ENCODE peak calls at places on chromosome X, in five cellular contexts. K is CD8-positive, alpha-beta memory T cell; O is spleen; S is astrocyte of the spinal cord; I is NB4. E is an unnamed sample.

GRCh38 chrX:24979081-24979480 is 36.7 kb downstream of the ARX start:
- DNase-seq in S (no peak), I (no peak), O (no peak), K (no peak), E (no peak)

GRCh38 chrX:71533850-71534515 is 1.1 kb downstream of the OGT start:
- DNase-seq in I (peak; percentile 75), S (peak; percentile 48), O (peak; percentile 84), K (peak; percentile 70), E (no peak)

GRCh38 chrX:72100824-72101351 is 30.8 kb downstream of the RTL5 start:
- DNase-seq in O (peak; percentile 90), S (no peak), K (peak; percentile 77), I (peak; percentile 95), E (no peak)

GRCh38 chrX:130170752-130171445 is 863 bp upstream of the RAB33A start:
- DNase-seq in K (peak; percentile 74), I (peak; percentile 78), S (no peak), O (peak; percentile 88), E (no peak)

GRCh38 chrX:134186362-134187121 is 50.4 kb upstream of the CCDC160 start:
- DNase-seq in O (no peak), I (peak; percentile 60), K (peak; percentile 72), S (no peak), E (no peak)

GRCh38 chrX:679161-679979 is 48.8 kb downstream of the SHOX start:
- DNase-seq in K (no peak), I (no peak), O (peak; percentile 25), S (no peak), E (no peak)

GRCh38 chrX:151938172-151938571 is 25.5 kb downstream of the MAGEA4 start:
- DNase-seq in K (no peak), O (no peak), S (no peak), I (no peak), E (no peak)

GRCh38 chrX:37371578-37371981 is 22.4 kb downstream of the PRRG1 start:
- DNase-seq in O (peak; percentile 66), I (no peak), S (no peak), K (no peak), E (no peak)

GRCh38 chrX:54288277-54288676 is 69.6 kb downstream of the WNK3 start:
- DNase-seq in S (no peak), K (no peak), I (no peak), O (no peak), E (no peak)

GRCh38 chrX:77723684-77724083 is 62.3 kb downstream of the ATRX start:
- DNase-seq in O (no peak), S (no peak), K (no peak), I (no peak), E (no peak)

GRCh38 chrX:100864967-100865366 is 9.2 kb downstream of the NOX1 start:
- DNase-seq in I (no peak), S (peak; percentile 48), O (no peak), K (no peak), E (no peak)

GRCh38 chrX:53190363-53190960 is 34.5 kb downstream of the KDM5C start:
- DNase-seq in S (no peak), K (no peak), O (no peak), I (peak; percentile 15), E (no peak)
- H3K4me3 ChIP-seq in S (no peak overlapping the region), K (no peak overlapping the region), O (no peak overlapping the region), I (no peak overlapping the region), E (no peak overlapping the region)

DNA sequence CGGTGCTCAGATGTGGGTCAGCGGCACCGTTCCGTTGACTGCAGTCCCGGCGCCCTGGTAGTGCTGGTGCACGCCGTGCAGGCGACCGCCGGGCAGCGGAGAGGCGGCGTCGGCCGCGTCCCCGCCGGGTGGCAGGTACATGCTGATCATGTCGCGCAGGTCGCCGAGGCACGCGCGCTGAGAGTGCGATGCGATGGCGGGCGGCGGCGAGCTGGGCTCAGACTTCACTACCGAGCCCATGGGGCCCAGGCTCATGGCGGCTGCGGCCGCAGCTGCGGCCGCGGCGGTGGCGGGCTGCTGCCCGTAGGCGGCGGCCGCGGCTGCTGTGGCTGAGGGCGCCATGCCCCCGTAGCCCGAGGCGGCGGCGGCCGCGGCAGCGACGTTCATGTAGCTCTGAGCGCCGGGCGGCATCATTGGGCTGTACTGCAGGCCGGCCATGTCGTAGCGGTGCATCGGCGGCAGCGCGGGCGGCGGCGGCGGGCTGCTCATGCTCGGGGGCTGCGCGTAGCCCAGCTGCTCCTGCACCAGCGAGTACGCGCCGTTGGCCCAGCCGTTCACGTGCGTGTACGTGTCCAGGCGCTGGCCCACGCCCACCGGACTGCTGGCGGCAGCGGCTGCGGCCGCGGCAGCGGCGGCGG is 1.0 kb downstream of the SOX3 start:
- DNase-seq in I (no peak), S (peak; percentile 10), O (no peak), K (no peak), E (no peak)
- H3K4me3 ChIP-seq in I (no peak overlapping the region), S (peak overlapping the region; percentile 12), O (peak overlapping the region; percentile 15), K (no peak overlapping the region), E (peak overlapping the region; percentile 30)

GRCh38 chrX:150567645-150568319 is 639 bp upstream of the MTM1 start:
- DNase-seq in O (peak; percentile 70), S (no peak), K (no peak), I (no peak), E (no peak)
- H3K4me3 ChIP-seq in O (peak overlapping the region; percentile 71), S (peak overlapping the region; percentile 1), K (no peak overlapping the region), I (no peak overlapping the region), E (peak overlapping the region; percentile 17)

DNA sequence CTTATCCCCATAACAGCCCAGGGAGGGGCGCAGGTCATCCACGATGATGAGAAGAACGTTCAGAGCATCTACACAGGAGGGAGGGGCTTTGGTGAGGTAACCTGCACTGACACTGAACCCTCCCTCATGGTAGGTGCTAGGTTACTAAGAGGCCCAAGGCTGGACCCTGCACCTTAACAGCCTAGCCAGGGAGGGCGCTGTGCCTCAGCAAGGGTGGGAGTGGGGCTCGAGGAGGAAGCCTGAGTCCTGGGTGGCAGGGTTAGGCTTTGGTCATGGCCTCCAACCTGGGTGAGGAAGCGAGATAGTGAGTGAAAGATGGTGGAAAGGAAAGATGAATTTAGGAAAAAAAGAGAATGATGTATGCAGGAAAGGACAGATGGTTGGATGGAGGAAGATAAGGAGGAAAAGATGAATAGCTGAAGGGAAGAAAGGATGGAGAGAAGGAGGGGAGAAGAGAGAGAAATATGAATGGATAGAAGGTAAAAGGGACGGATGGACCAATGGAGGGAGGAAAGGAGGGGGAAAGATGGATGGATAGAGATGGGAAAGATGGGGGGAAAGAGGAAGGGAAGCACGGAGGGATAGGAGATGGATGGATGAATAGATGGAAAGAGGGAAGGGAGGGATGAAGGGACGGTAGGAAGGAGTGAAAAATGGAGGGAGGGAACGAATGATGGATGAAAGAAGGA is 736 bp downstream of the IDS start:
- DNase-seq in K (peak; percentile 52), I (peak; percentile 39), S (no peak), O (peak; percentile 88), E (no peak)
- H3K4me3 ChIP-seq in K (peak overlapping the region; percentile 85), I (peak overlapping the region; percentile 52), S (peak overlapping the region; percentile 63), O (peak overlapping the region; percentile 52), E (peak overlapping the region; percentile 65)

DNA sequence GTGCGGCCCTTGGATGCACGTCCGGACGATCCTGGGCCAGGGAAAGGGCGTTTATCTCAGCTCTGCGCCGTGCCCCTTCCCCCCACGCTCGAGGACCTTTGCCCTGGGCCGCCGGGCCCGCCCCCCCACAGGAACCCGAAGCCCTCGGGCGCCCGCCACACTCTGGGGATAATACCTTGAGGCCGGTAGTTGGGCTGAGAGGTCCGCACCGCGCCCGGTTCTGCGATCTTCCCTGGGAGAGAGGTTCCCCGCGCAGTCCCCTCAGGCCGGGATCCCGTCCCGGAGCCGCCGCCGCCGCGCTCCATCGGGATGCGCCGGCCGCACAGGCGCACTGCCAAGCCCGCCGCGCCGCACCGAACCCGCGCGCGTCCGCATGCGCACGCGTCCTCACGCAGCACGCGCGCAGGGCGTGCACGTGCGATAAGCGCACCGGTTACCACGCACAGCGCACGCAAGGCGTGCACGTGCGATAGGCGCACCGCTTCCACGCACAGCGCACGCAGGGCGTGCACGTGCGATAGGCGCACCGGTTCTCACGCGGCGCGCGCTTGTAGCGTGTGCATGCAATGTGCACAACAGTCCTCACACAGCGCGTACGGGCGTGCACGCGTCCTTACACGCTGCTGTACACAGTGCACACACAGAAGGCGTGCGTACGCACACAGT is at the start of gene MAP7D2:
- DNase-seq in O (no peak), S (no peak), K (no peak), I (no peak), E (no peak)
- H3K4me3 ChIP-seq in O (peak within 1 kb of the TSS; percentile 27), S (peak within 1 kb of the TSS; percentile 26), K (no peak within 1 kb of the TSS), I (no peak within 1 kb of the TSS), E (peak within 1 kb of the TSS; percentile 21)

DNA sequence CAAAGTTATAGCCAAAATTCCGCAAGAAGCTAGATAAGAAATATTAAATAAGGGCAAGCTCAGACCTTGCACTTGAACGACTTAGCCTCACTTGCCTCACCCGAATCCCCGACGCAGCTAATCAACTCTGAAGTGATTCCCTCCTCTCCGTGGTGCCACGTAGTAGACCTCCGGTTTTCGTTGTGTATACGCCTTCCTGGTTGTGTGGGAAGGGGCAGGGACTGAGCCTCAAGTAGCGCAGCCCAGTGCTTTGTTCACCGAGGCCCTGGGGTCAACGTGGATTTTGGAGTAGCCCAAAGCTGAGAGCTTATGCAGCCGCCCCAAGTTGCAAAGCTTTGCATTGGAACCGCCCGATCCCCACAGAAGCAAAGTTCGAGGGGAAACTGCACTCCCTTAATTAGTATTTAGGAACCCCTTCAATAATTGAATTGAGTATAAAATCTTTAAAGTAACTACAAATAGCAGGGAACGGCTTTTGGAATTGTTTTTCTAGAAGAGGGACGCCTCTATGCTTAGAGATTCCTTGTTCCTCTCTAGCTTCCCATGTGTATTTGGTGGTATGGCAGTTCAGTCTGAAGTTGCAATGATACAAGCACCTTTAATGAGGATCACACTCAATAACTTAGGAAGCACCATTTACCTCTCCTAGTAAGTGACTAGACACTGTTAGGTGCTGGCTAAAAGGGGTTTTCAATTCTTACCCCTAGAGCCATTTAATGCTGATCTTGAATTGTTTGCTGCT is 55.7 kb downstream of the LINC00632 start:
- DNase-seq in O (no peak), K (no peak), I (no peak), S (peak; percentile 38), E (peak; percentile 58)
- H3K4me3 ChIP-seq in O (peak overlapping the region; percentile 7), K (no peak overlapping the region), I (no peak overlapping the region), S (peak overlapping the region; percentile 61), E (peak overlapping the region; percentile 45)

GRCh38 chrX:40006025-40007017 is 91.4 kb downstream of the BCOR start:
- DNase-seq in S (no peak), O (peak; percentile 79), I (peak; percentile 34), K (no peak), E (no peak)
- H3K4me3 ChIP-seq in S (no peak overlapping the region), O (peak overlapping the region; percentile 23), I (no peak overlapping the region), K (no peak overlapping the region), E (peak overlapping the region; percentile 16)

DNA sequence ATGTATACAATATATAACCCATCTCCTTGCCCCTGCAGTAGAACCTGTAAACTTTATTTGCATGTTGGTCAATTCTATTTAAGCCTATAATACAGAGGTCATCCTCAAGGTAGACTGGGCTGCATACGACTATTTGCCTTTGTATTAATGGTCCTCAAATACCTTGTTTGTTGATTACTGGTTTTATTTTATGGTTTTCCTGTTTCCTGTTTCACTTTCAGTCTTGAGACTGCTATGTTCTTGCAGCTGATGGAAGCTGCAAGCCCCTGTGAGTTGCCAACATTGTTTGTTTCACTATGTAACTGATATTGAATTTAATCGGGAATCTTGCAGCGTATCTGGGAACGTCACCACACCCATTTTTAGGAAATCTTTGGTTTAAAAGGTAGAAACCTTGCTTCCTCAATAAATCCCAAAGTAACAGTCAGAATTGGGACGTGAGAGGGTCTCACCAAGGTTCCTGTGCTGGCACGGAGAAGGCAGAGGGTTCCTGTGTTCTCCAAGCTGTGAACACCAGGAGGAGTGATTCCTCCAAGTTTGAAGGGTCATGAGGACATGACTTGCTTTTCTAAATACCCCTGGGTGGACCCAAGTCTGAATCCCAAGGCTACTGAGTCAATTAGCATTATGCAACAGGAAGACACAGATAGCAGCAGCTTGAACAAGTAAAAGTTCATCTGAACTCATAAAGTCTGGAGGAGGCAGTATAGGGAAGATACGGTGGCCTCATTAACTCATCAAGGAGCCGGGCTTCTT is 110.6 kb upstream of the PNPLA4 start:
- DNase-seq in I (peak; percentile 51), S (no peak), O (no peak), K (no peak), E (no peak)
- H3K4me3 ChIP-seq in I (no peak overlapping the region), S (no peak overlapping the region), O (peak overlapping the region; percentile 18), K (peak overlapping the region; percentile 47), E (no peak overlapping the region)

GRCh38 chrX:110600745-110601310 is 194.8 kb downstream of the CHRDL1 start:
- DNase-seq in O (no peak), K (no peak), S (no peak), I (no peak), E (no peak)
- H3K4me3 ChIP-seq in O (no peak overlapping the region), K (no peak overlapping the region), S (no peak overlapping the region), I (no peak overlapping the region), E (no peak overlapping the region)

E was measured in sigmoid colon.